ENCODE peak calls at places on chromosomes 7 and 10, in ten cellular contexts. G is hepatocyte, D is foreskin keratinocyte, B is spleen, H is kidney, R is substantia nigra, T is GM23248, S is stomach, X is suprapubic skin, M is IMR-90. F is an unnamed sample.

GRCh38 chr10:95653895-95654294 is 2.6 kb downstream of the ALDH18A1 start:
- DNase-seq in G (no peak), D (no peak), B (no peak), H (no peak), R (no peak), T (no peak), S (no peak), X (no peak), M (no peak), F (no peak)

GRCh38 chr10:124533266-124533665 is 71.6 kb downstream of the LHPP start:
- DNase-seq in G (no peak), D (no peak), B (no peak), H (no peak), R (no peak), T (no peak), S (no peak), X (no peak), M (no peak), F (no peak)

GRCh38 chr7:79308176-79308575 is 145.3 kb downstream of the MAGI2 start:
- DNase-seq in G (peak; percentile 24), D (no peak), B (no peak), H (no peak), R (peak; percentile 43), T (peak; percentile 7), S (no peak), X (no peak), M (no peak), F (no peak)

GRCh38 chr7:91835191-91836064 is 45.1 kb downstream of the MTERF1 start:
- DNase-seq in G (no peak), D (peak; percentile 55), B (no peak), H (no peak), R (no peak), T (no peak), S (no peak), X (no peak), M (no peak), F (no peak)

GRCh38 chr7:149854611-149855367 is 16.6 kb downstream of the ZNF862 start:
- DNase-seq in G (peak; percentile 84), D (peak; percentile 23), B (no peak), H (peak; percentile 88), R (peak; percentile 78), T (peak; percentile 63), S (peak; percentile 90), X (peak; percentile 81), M (peak; percentile 51), F (no peak)

GRCh38 chr7:100509213-100509612 is 25.5 kb downstream of the NYAP1 start:
- DNase-seq in G (peak; percentile 23), D (peak; percentile 95), B (no peak), H (peak; percentile 81), R (peak; percentile 53), T (peak; percentile 63), S (no peak), X (no peak), M (peak; percentile 83), F (no peak)

GRCh38 chr7:132245539-132245938 is 330.7 kb downstream of the PLXNA4 start:
- DNase-seq in G (no peak), D (no peak), B (no peak), H (no peak), R (no peak), T (no peak), S (no peak), X (no peak), M (no peak), F (no peak)

GRCh38 chr7:128190051-128190640 is 50.9 kb upstream of the LEP start:
- DNase-seq in G (no peak), D (no peak), B (peak; percentile 21), H (no peak), R (no peak), T (no peak), S (no peak), X (peak; percentile 61), M (no peak), F (no peak)

GRCh38 chr10:73060173-73060572 is 36.5 kb downstream of the P4HA1 start:
- DNase-seq in G (no peak), D (no peak), B (no peak), H (no peak), R (no peak), T (no peak), S (no peak), X (no peak), M (no peak), F (no peak)

GRCh38 chr7:93407239-93407638 is 167.3 kb downstream of the CALCR start:
- DNase-seq in G (no peak), D (no peak), B (no peak), H (no peak), R (no peak), T (no peak), S (no peak), X (no peak), M (no peak), F (no peak)

GRCh38 chr10:58237014-58237830 is 30.5 kb downstream of the IPMK start:
- DNase-seq in G (no peak), D (peak; percentile 81), B (no peak), H (no peak), R (no peak), T (peak; percentile 91), S (no peak), X (no peak), M (peak; percentile 92), F (no peak)

GRCh38 chr7:89401690-89402089 is 606.2 kb upstream of the TEX47 start:
- DNase-seq in G (no peak), D (no peak), B (no peak), H (no peak), R (no peak), T (no peak), S (no peak), X (no peak), M (no peak), F (no peak)

GRCh38 chr10:62393237-62393636 is 19.1 kb downstream of the ZNF365 start:
- DNase-seq in G (no peak), D (no peak), B (no peak), H (no peak), R (no peak), T (no peak), S (no peak), X (no peak), M (no peak), F (no peak)

GRCh38 chr10:12077580-12078180 is 8.9 kb downstream of the DHTKD1 start:
- DNase-seq in G (no peak), D (no peak), B (no peak), H (no peak), R (no peak), T (no peak), S (no peak), X (no peak), M (no peak), F (no peak)

GRCh38 chr7:150830957-150831356 is 21.4 kb upstream of the AOC1 start:
- DNase-seq in G (peak; percentile 58), D (no peak), B (no peak), H (no peak), R (no peak), T (no peak), S (no peak), X (no peak), M (no peak), F (no peak)

GRCh38 chr7:55085511-55086412 is 66.9 kb downstream of the EGFR start:
- DNase-seq in G (no peak), D (no peak), B (no peak), H (no peak), R (no peak), T (no peak), S (no peak), X (no peak), M (no peak), F (no peak)
- H3K27ac ChIP-seq in G (peak overlapping the region; percentile 86), D (peak overlapping the region; percentile 87), B (peak overlapping the region; percentile 63), H (no peak overlapping the region), R (no peak overlapping the region), T (peak overlapping the region; percentile 96), S (peak overlapping the region; percentile 87), X (peak overlapping the region; percentile 82), M (peak overlapping the region; percentile 75), F (peak overlapping the region; percentile 75)

DNA sequence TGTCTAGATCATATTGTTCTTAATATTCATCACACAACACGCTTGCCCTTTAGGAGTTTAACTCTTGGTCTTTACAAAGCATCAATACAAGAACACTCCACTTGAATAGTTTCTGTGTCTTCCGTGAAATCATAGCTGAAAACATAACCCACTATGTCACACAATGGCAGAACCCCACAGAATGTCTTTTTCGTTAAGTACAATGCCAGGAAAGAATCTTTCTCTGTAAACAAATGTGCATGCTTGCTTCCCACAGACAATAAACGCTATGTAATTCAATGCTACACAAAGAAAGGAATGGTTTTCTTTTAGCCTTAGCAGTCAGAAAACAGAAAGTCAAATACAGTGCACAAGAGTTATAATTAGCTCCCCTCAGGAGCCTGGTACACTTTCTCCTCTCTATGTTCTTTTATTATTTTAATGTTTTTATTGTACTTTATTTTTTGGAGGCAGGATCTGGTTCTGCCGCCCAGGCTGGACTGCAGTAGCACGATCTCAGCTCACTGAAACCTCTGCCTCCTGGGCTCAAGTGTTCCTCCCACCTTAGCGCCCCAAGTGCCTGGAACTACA is 186.1 kb downstream of the SRPK2 start:
- DNase-seq in G (no peak), D (no peak), B (no peak), H (no peak), R (no peak), T (no peak), S (no peak), X (no peak), M (peak; percentile 33), F (no peak)
- H3K27ac ChIP-seq in G (peak overlapping the region; percentile 72), D (no peak overlapping the region), B (no peak overlapping the region), H (no peak overlapping the region), R (peak overlapping the region; percentile 91), T (no peak overlapping the region), S (no peak overlapping the region), X (no peak overlapping the region), M (no peak overlapping the region), F (peak overlapping the region; percentile 93)

DNA sequence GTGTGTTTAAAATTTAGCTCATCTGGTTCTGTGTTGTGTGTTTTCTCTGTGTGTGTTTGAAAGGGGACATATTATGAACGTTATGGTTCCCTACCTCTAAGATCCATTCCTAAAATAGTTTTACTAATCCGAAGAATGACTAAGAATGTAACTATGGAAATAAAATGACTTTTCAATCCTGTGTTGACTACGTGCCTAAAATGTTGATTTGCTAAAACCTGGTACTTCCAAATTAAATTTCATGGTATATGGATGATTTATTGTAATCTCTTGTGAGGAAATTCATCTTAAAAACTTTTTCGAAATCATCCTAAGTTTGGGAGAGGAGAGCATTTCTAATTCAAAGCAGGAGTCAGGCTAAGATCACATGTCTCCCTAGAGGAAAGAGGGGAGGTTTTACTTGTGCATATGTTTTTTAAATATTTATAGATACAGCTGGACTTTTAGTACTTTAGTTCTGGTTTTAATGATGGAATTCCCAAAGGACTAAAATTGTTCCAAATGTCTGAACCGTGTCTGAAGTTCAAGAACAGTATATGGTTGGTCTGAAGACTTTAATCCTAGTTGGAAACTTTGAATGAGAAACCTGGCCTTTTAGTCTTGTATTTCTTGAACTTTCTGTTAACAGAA is 483.9 kb downstream of the AUTS2 start:
- DNase-seq in G (no peak), D (no peak), B (no peak), H (no peak), R (no peak), T (no peak), S (no peak), X (no peak), M (no peak), F (no peak)
- H3K27ac ChIP-seq in G (no peak overlapping the region), D (no peak overlapping the region), B (no peak overlapping the region), H (no peak overlapping the region), R (no peak overlapping the region), T (no peak overlapping the region), S (no peak overlapping the region), X (no peak overlapping the region), M (no peak overlapping the region), F (no peak overlapping the region)

DNA sequence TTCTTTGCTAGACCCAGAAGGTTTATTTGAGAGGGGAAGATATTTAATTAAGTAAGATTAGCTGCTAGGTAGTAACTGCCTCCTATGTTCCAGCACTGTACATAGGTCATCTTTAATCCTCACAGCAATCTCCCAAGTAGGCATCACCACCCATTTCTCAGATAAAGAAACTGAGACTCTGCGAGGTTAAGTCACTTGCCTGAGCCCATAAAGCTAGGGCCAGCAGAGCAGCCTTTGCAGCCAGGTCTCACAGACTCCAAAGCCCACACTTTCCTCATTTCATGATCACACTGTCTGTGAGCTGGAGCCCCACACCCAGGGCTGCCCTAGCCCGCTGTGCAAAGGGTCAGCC is 20.6 kb downstream of the CALML3 start:
- DNase-seq in G (no peak), D (no peak), B (no peak), H (no peak), R (no peak), T (no peak), S (no peak), X (no peak), M (no peak), F (no peak)
- H3K27ac ChIP-seq in G (peak overlapping the region; percentile 100), D (no peak overlapping the region), B (no peak overlapping the region), H (no peak overlapping the region), R (no peak overlapping the region), T (no peak overlapping the region), S (peak overlapping the region; percentile 91), X (peak overlapping the region; percentile 91), M (peak overlapping the region; percentile 79), F (no peak overlapping the region)